ENCODE peak calls at places on chromosome 21, in eight cellular contexts. K is fibroblast of mammary gland, R is left ventricle myocardium inferior, J is colonic mucosa, C is breast epithelium, I is GM12878, S is skeletal muscle cell, E is BJ. Q is an unnamed sample.

GRCh38 chr21:29656504-29657227 is 283.1 kb downstream of the GRIK1 start:
- DNase-seq in C (no peak), I (no peak), E (peak), K (peak), R (no peak), S (peak), J (no peak), Q (no peak)

GRCh38 chr21:30831194-30831765 is 1.7 kb upstream of the KRTAP7-1 start:
- DNase-seq in S (no peak), K (peak), J (peak), R (no peak), I (no peak), C (no peak), E (no peak), Q (no peak)

GRCh38 chr21:27807596-27807995 is 840.7 kb upstream of the ADAMTS5 start:
- DNase-seq in E (peak), C (no peak), K (no peak), I (no peak), R (no peak), S (no peak), J (no peak), Q (no peak)

GRCh38 chr21:36656138-36656537 is 42.8 kb upstream of the SIM2 start:
- DNase-seq in I (no peak), K (no peak), C (no peak), R (no peak), E (no peak), J (no peak), S (no peak), Q (no peak)

GRCh38 chr21:37047079-37047478 is 25.8 kb downstream of the PIGP start:
- DNase-seq in K (no peak), E (no peak), R (no peak), S (no peak), J (peak), I (no peak), C (no peak), Q (no peak)

GRCh38 chr21:45974073-45975016 is 7.2 kb upstream of the COL6A1 start:
- DNase-seq in J (no peak), I (no peak), S (no peak), R (peak), E (no peak), K (peak), C (peak), Q (no peak)

GRCh38 chr21:22044431-22044830 is 1046.2 kb downstream of the NCAM2 start:
- DNase-seq in R (no peak), K (no peak), J (no peak), E (no peak), C (no peak), S (no peak), I (no peak), Q (no peak)

GRCh38 chr21:45977396-45977795 is 4.2 kb upstream of the COL6A1 start:
- DNase-seq in E (no peak), S (no peak), R (peak), I (no peak), K (no peak), J (no peak), C (peak), Q (no peak)

GRCh38 chr21:45154511-45155508 is 80.4 kb downstream of the ADARB1 start:
- DNase-seq in I (no peak), K (peak), E (no peak), J (peak), C (no peak), S (no peak), R (no peak), Q (peak)

GRCh38 chr21:32331444-32332305 is 33.0 kb downstream of the MRAP start:
- DNase-seq in R (no peak), J (no peak), C (no peak), I (no peak), K (no peak), E (no peak), S (no peak), Q (no peak)

GRCh38 chr21:29105218-29105617 is 25.2 kb upstream of the MAP3K7CL start:
- DNase-seq in S (no peak), C (no peak), I (no peak), R (no peak), E (no peak), J (no peak), K (peak), Q (no peak)

GRCh38 chr21:18985584-18985983 is 582.0 kb upstream of the TMPRSS15 start:
- DNase-seq in R (no peak), C (no peak), J (no peak), K (no peak), S (no peak), E (no peak), I (no peak), Q (no peak)

GRCh38 chr21:14753466-14754258 is 207.5 kb upstream of the SAMSN1 start:
- DNase-seq in C (no peak), E (no peak), S (no peak), R (no peak), K (no peak), I (no peak), J (no peak), Q (no peak)

GRCh38 chr21:15252437-15252836 is 187.6 kb upstream of the NRIP1 start:
- DNase-seq in I (no peak), E (no peak), S (no peak), R (no peak), C (no peak), J (no peak), K (no peak), Q (no peak)

GRCh38 chr21:45055861-45056260 is 18.5 kb upstream of the ADARB1 start:
- DNase-seq in I (no peak), K (peak), J (no peak), S (no peak), E (no peak), R (no peak), C (no peak), Q (no peak)

GRCh38 chr21:45330075-45330781 is 42.5 kb upstream of the POFUT2 start:
- DNase-seq in I (no peak), S (peak), C (no peak), K (peak), J (no peak), R (peak), E (peak), Q (peak)

GRCh38 chr21:16216595-16216994 is 486.8 kb downstream of the USP25 start:
- DNase-seq in R (no peak), J (no peak), E (no peak), S (no peak), C (no peak), K (no peak), I (no peak), Q (no peak)

GRCh38 chr21:45432575-45433255 is 27.8 kb downstream of the COL18A1 start:
- DNase-seq in K (peak), I (no peak), R (no peak), E (no peak), C (no peak), S (no peak), J (no peak), Q (no peak)

GRCh38 chr21:35711213-35711612 is 349.1 kb downstream of the SETD4 start:
- DNase-seq in K (no peak), E (no peak), S (no peak), I (no peak), R (no peak), J (no peak), C (no peak), Q (no peak)

GRCh38 chr21:28794341-28794970 is 198.2 kb downstream of the LTN1 start:
- DNase-seq in C (no peak), R (no peak), E (no peak), J (no peak), K (no peak), S (no peak), I (no peak), Q (no peak)

GRCh38 chr21:31888936-31889371 is 16.1 kb downstream of the HUNK start:
- DNase-seq in S (no peak), E (no peak), C (no peak), J (no peak), K (no peak), R (no peak), I (no peak), Q (no peak)

GRCh38 chr21:36425286-36425685 is 40.1 kb downstream of the CHAF1B start:
- DNase-seq in K (peak), I (no peak), J (no peak), C (no peak), E (no peak), S (peak), R (no peak), Q (no peak)

GRCh38 chr21:37219766-37220432 is 47.2 kb downstream of the VPS26C start:
- DNase-seq in K (peak), E (no peak), J (no peak), S (no peak), C (no peak), I (no peak), R (no peak), Q (no peak)

GRCh38 chr21:15651172-15651571 is 78.6 kb upstream of the USP25 start:
- DNase-seq in R (no peak), J (no peak), S (no peak), E (no peak), K (no peak), C (no peak), I (no peak), Q (no peak)

GRCh38 chr21:36330904-36331303 is 10.9 kb downstream of the MORC3 start:
- DNase-seq in E (no peak), I (peak), K (peak), R (peak), S (no peak), C (no peak), J (peak), Q (peak)

GRCh38 chr21:17901458-17902092 is 82.4 kb upstream of the C21orf91 start:
- DNase-seq in R (no peak), I (peak), K (peak), E (no peak), C (no peak), S (no peak), J (no peak), Q (no peak)

GRCh38 chr21:17903929-17904639 is 84.9 kb upstream of the C21orf91 start:
- DNase-seq in I (no peak), J (no peak), R (no peak), E (no peak), C (no peak), S (no peak), K (peak), Q (no peak)

GRCh38 chr21:17903029-17903806 is 84.1 kb upstream of the C21orf91 start:
- DNase-seq in R (no peak), K (peak), J (no peak), I (no peak), S (no peak), C (no peak), E (no peak), Q (no peak)

GRCh38 chr21:17900281-17900989 is 81.3 kb upstream of the C21orf91 start:
- DNase-seq in J (no peak), S (no peak), E (no peak), I (no peak), R (peak), K (no peak), C (no peak), Q (no peak)

DNA sequence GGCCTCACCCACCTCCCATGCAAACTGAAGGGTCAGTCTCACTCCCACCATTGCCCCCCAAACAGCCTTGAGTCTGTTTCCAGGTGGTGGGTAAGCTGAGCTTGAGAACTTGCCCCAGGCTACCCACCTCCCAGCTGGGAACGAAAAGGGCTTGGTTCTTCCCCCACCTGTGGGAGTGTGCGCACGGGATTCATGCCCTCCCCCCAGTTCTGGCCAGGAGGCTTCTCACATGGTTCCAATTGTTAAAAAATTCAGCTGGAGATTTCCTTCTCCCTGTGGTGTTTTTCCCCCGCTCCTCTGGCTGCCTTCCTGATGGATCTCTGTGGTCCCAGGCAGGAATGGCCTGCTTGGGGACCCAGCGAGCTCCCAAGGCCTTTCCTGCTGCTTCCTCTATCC is 81.8 kb upstream of the C21orf91 start:
- DNase-seq in C (no peak), I (no peak), J (no peak), E (no peak), S (no peak), R (no peak), K (no peak), Q (no peak)
- H3K4me3 ChIP-seq in C (no peak), I (no peak), J (no peak), E (no peak), S (no peak), R (no peak), K (no peak), Q (no peak)

GRCh38 chr21:34670220-34670961 is 1.6 kb downstream of the CLIC6 start:
- DNase-seq in C (no peak), R (no peak), J (peak), E (no peak), I (no peak), S (no peak), K (peak), Q (no peak)
- H3K4me3 ChIP-seq in C (peak), R (peak), J (peak), E (peak), I (peak), S (peak), K (peak), Q (peak)

DNA sequence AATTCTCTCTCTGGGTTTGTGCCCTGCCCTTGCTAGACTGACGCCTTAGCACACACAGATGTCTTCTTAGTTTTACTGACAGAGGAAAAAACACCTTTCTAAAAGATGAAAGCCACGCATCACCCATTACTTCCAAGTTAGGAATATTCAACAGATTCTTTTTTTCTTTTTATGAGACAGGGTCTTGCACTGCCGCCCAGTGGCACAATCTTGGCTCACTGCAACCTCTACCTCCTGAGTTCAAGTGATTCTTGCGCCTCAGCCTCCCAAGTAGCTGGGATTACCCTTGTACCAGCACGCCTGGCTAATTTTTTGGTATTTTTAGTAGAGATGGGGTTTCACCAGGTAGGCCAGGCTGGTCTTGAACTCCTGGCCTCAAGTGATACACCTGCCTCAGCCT is 169.2 kb downstream of the APP start:
- DNase-seq in S (no peak), J (peak), C (no peak), I (no peak), K (no peak), E (no peak), R (no peak), Q (no peak)
- H3K4me3 ChIP-seq in S (no peak), J (no peak), C (no peak), I (no peak), K (no peak), E (no peak), R (no peak), Q (no peak)

GRCh38 chr21:42614811-42615342 is 38.5 kb upstream of the PDE9A start:
- DNase-seq in I (no peak), C (peak), E (no peak), S (no peak), J (peak), K (peak), R (no peak), Q (peak)
- H3K4me3 ChIP-seq in I (no peak), C (peak), E (no peak), S (no peak), J (no peak), K (no peak), R (no peak), Q (no peak)

GRCh38 chr21:17527711-17528110 is 14.9 kb downstream of the CXADR start:
- DNase-seq in S (no peak), R (no peak), K (no peak), C (no peak), I (no peak), E (no peak), J (no peak), Q (no peak)
- H3K4me3 ChIP-seq in S (no peak), R (no peak), K (no peak), C (no peak), I (no peak), E (no peak), J (no peak), Q (no peak)

DNA sequence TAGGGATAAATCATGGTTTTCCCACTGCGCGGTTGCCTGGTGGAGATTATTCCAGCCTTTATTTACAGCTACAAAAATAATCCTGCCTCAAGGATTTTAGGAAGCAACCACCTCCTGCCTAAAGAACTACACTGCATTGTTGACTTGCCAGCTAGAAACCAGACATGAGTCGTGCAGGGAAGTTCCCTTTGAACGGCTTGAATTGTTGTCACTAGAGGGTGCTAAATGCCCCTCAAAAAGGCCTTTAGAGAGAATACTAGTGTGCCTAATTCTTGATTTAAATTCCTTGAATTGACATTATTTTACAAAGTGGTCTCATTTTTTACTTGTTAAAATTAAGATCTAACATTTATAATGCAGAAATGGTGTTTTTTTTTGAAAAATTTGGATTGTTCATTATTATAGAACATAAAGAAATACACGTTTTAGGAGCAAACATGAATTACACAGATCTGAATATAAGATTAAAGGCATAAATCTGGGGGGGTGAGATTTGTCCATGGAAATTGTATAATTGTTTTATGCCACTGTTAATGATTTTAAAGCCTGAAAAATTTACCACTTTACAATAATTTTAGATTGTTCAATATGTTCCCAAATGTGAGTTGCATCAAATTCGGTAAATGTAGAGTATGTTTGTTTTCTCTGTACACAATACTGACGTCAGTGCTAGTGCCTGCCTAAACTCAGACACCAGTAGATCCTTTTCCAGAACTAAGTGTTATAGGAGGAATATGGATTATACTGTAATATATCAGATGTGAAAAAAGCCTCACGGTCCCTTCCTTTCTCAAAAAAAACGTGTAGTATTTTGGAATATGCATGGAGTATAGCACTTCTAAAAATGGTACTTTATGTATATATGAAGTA is 7.6 kb upstream of the ERG start:
- DNase-seq in S (no peak), K (peak), R (no peak), I (no peak), J (peak), E (no peak), C (no peak), Q (no peak)
- H3K4me3 ChIP-seq in S (no peak), K (no peak), R (peak), I (no peak), J (no peak), E (no peak), C (peak), Q (no peak)

GRCh38 chr21:38887062-38887686 is 81.4 kb downstream of the ETS2 start:
- DNase-seq in R (no peak), J (no peak), S (no peak), I (no peak), C (no peak), E (no peak), K (no peak), Q (no peak)

GRCh38 chr21:38883142-38883541 is 77.4 kb downstream of the ETS2 start:
- DNase-seq in E (no peak), I (no peak), C (no peak), R (no peak), K (no peak), J (no peak), S (no peak), Q (no peak)

GRCh38 chr21:38888956-38889605 is 83.4 kb downstream of the ETS2 start:
- DNase-seq in S (no peak), R (no peak), J (no peak), C (no peak), E (no peak), K (no peak), I (no peak), Q (no peak)

GRCh38 chr21:38887750-38888149 is 82.0 kb downstream of the ETS2 start:
- DNase-seq in J (no peak), R (no peak), K (no peak), C (no peak), I (no peak), S (no peak), E (no peak), Q (no peak)
- H3K4me3 ChIP-seq in J (no peak), R (no peak), K (no peak), C (no peak), I (no peak), S (no peak), E (no peak), Q (no peak)